ENCODE peak calls at places on chromosomes 13 and 19, in seven cellular contexts. A, D, G, N, R, W and T are unnamed samples.

GRCh38 chr19:1852294-1852646 is 4.0 kb upstream of the REXO1 start:
- DNase-seq in A (peak; percentile 43), D (no peak), G (no peak), N (no peak), R (no peak), W (no peak), T (no peak)

GRCh38 chr13:73715910-73716257 is 418.3 kb downstream of the KLF12 start:
- DNase-seq in A (no peak), D (no peak), G (no peak), N (no peak), R (no peak), W (no peak), T (no peak)

GRCh38 chr19:9962623-9963290 is 26.4 kb upstream of the OLFM2 start:
- DNase-seq in A (no peak), D (no peak), G (no peak), N (no peak), R (no peak), W (no peak), T (no peak)

GRCh38 chr19:45179063-45179847 is 671 bp downstream of the BLOC1S3 start:
- DNase-seq in A (peak; percentile 61), D (peak; percentile 46), G (peak; percentile 56), N (no peak), R (peak; percentile 52), W (no peak), T (no peak)

GRCh38 chr13:91544723-91545122 is 146.3 kb downstream of the GPC5 start:
- DNase-seq in A (no peak), D (peak; percentile 32), G (peak; percentile 39), N (no peak), R (no peak), W (no peak), T (no peak)

GRCh38 chr13:76696370-76696769 is 189.8 kb downstream of the KCTD12 start:
- DNase-seq in A (no peak), D (peak; percentile 34), G (peak; percentile 27), N (no peak), R (no peak), W (no peak), T (no peak)

GRCh38 chr19:41657157-41657556 is 30.3 kb upstream of the CEACAM4 start:
- DNase-seq in A (no peak), D (no peak), G (no peak), N (no peak), R (no peak), W (no peak), T (no peak)

GRCh38 chr19:40716031-40716654 is 543 bp downstream of the COQ8B start:
- DNase-seq in A (no peak), D (no peak), G (no peak), N (peak; percentile 92), R (peak; percentile 19), W (peak; percentile 62), T (no peak)

GRCh38 chr19:17553256-17553655 is 2.2 kb upstream of the COLGALT1 start:
- DNase-seq in A (no peak), D (no peak), G (no peak), N (no peak), R (no peak), W (no peak), T (no peak)

GRCh38 chr19:51660975-51661600 is 14.5 kb upstream of the SIGLEC14 start:
- DNase-seq in A (peak; percentile 85), D (peak; percentile 90), G (peak; percentile 88), N (peak; percentile 13), R (no peak), W (peak; percentile 34), T (peak; percentile 1)

GRCh38 chr13:102902789-102903347 is 57.0 kb downstream of the ERCC5 start:
- DNase-seq in A (no peak), D (peak; percentile 53), G (no peak), N (no peak), R (no peak), W (no peak), T (no peak)

GRCh38 chr13:26602783-26603182 is 45.3 kb downstream of the WASF3 start:
- DNase-seq in A (no peak), D (no peak), G (no peak), N (no peak), R (no peak), W (no peak), T (no peak)

GRCh38 chr19:30116530-30116929 is 174.5 kb downstream of the URI1 start:
- DNase-seq in A (no peak), D (no peak), G (no peak), N (no peak), R (no peak), W (no peak), T (no peak)

GRCh38 chr13:100544866-100545683 is 43.5 kb downstream of the GGACT start:
- DNase-seq in A (no peak), D (no peak), G (no peak), N (no peak), R (no peak), W (no peak), T (no peak)

GRCh38 chr19:16293133-16294085 is 31.2 kb upstream of the KLF2 start:
- DNase-seq in A (peak; percentile 19), D (no peak), G (no peak), N (peak; percentile 64), R (no peak), W (no peak), T (no peak)

GRCh38 chr13:100875392-100876043 is 200.9 kb upstream of the TMTC4 start:
- DNase-seq in A (no peak), D (no peak), G (no peak), N (peak; percentile 83), R (peak; percentile 4), W (no peak), T (no peak)

GRCh38 chr19:37930416-37930815 is 23.4 kb downstream of the SIPA1L3 start:
- DNase-seq in A (no peak), D (no peak), G (no peak), N (peak; percentile 27), R (no peak), W (no peak), T (no peak)

GRCh38 chr19:29515706-29516357 is 10.0 kb upstream of the VSTM2B start:
- DNase-seq in A (no peak), D (no peak), G (peak; percentile 18), N (no peak), R (no peak), W (no peak), T (no peak)

GRCh38 chr13:108225440-108225839 is 7.2 kb downstream of the ABHD13 start:
- DNase-seq in A (no peak), D (no peak), G (no peak), N (no peak), R (no peak), W (no peak), T (no peak)

GRCh38 chr19:7781157-7781556 is 18.1 kb downstream of the CLEC4M start:
- DNase-seq in A (no peak), D (peak; percentile 39), G (no peak), N (no peak), R (no peak), W (no peak), T (no peak)

GRCh38 chr19:45824531-45825262 is 9.6 kb upstream of the RSPH6A start:
- DNase-seq in A (no peak), D (peak; percentile 47), G (no peak), N (no peak), R (no peak), W (no peak), T (no peak)

GRCh38 chr19:53541971-53542370 is 4.0 kb downstream of the ZNF331 start:
- DNase-seq in A (no peak), D (no peak), G (no peak), N (no peak), R (no peak), W (no peak), T (no peak)

GRCh38 chr19:53130506-53130905 is 2.2 kb downstream of the ZNF415 start:
- DNase-seq in A (no peak), D (no peak), G (no peak), N (no peak), R (no peak), W (no peak), T (no peak)

GRCh38 chr13:64054306-64054705 is 2638.7 kb upstream of the PCDH20 start:
- DNase-seq in A (no peak), D (no peak), G (no peak), N (no peak), R (no peak), W (no peak), T (no peak)

GRCh38 chr19:44071824-44072542 is at the start of gene ZNF284:
- DNase-seq in A (peak; percentile 78), D (peak; percentile 87), G (peak; percentile 87), N (peak; percentile 59), R (peak; percentile 74), W (peak; percentile 79), T (peak; percentile 66)

GRCh38 chr13:23749288-23749880 is 139.8 kb downstream of the MIPEP start:
- DNase-seq in A (no peak), D (no peak), G (no peak), N (no peak), R (no peak), W (no peak), T (no peak)

GRCh38 chr19:39492788-39493187 is 6.0 kb upstream of the DLL3 start:
- DNase-seq in A (no peak), D (no peak), G (no peak), N (no peak), R (no peak), W (no peak), T (no peak)

GRCh38 chr13:50552424-50552966 is 291.0 kb downstream of the DLEU7 start:
- DNase-seq in A (no peak), D (no peak), G (no peak), N (no peak), R (no peak), W (no peak), T (no peak)

GRCh38 chr19:51164215-51164614 is 22.1 kb downstream of the SIGLEC7 start:
- DNase-seq in A (no peak), D (no peak), G (no peak), N (no peak), R (no peak), W (no peak), T (no peak)

GRCh38 chr13:34076943-34077703 is 259.2 kb downstream of the RFC3 start:
- DNase-seq in A (no peak), D (peak; percentile 10), G (no peak), N (peak; percentile 7), R (no peak), W (no peak), T (no peak)

GRCh38 chr19:40348961-40349507 is 539 bp downstream of the PLD3 start:
- DNase-seq in A (no peak), D (no peak), G (no peak), N (no peak), R (no peak), W (no peak), T (peak; percentile 8)

GRCh38 chr19:16429759-16430091 is 42.0 kb downstream of the EPS15L1 start:
- DNase-seq in A (no peak), D (no peak), G (no peak), N (no peak), R (no peak), W (no peak), T (no peak)

GRCh38 chr13:27969073-27969865 is at the start of gene CDX2:
- DNase-seq in A (peak; percentile 71), D (no peak), G (peak; percentile 33), N (no peak), R (no peak), W (no peak), T (peak; percentile 65)

GRCh38 chr19:45051929-45052579 is 13.2 kb downstream of the CLASRP start:
- DNase-seq in A (no peak), D (no peak), G (no peak), N (no peak), R (no peak), W (no peak), T (no peak)

GRCh38 chr19:49639401-49640112 is 386 bp downstream of the RRAS start:
- DNase-seq in A (no peak), D (no peak), G (no peak), N (no peak), R (no peak), W (no peak), T (no peak)

GRCh38 chr13:37065893-37066526 is 6.5 kb upstream of the SUPT20H start:
- DNase-seq in A (no peak), D (no peak), G (no peak), N (no peak), R (no peak), W (no peak), T (no peak)

GRCh38 chr13:111566567-111566966 is 246.1 kb downstream of the TEX29 start:
- DNase-seq in A (no peak), D (no peak), G (no peak), N (no peak), R (no peak), W (no peak), T (no peak)